ENCODE peak calls at places on chromosomes 16 and 17, in ten cellular contexts. U is Calu3; W is CD8-positive, alpha-beta T cell; K is cardiac fibroblast; G is GM20000; C is body of pancreas; E is neural crest cell; Z is AG09319; H is GM23338; O is fibroblast of mammary gland. F is an unnamed sample.
A peak's percentile ranks its signal among the peaks of the same experiment; 100 is the strongest.

GRCh38 chr16:53921042-53921441 is 217.1 kb downstream of the FTO start:
- DNase-seq in C (no peak), K (no peak), U (no peak), G (no peak), H (no peak), E (peak; percentile 17), Z (no peak), W (no peak), O (no peak), F (no peak)

GRCh38 chr17:39704821-39705551 is 5.1 kb downstream of the ERBB2 start:
- DNase-seq in K (peak; percentile 31), G (no peak), U (peak; percentile 99), E (no peak), Z (peak; percentile 11), O (peak; percentile 17), C (peak; percentile 43), H (peak; percentile 41), W (no peak), F (peak; percentile 77)

GRCh38 chr17:10089221-10089799 is 109.1 kb downstream of the GAS7 start:
- DNase-seq in K (peak; percentile 29), W (no peak), Z (no peak), E (no peak), C (no peak), G (no peak), H (no peak), U (no peak), O (no peak), F (no peak)

GRCh38 chr17:79970576-79971068 is 65.0 kb downstream of the TBC1D16 start:
- DNase-seq in K (peak; percentile 42), C (peak; percentile 65), Z (no peak), W (no peak), U (no peak), E (peak; percentile 43), G (peak; percentile 46), H (peak; percentile 93), O (peak; percentile 33), F (no peak)

GRCh38 chr17:53950207-53950857 is 127.6 kb downstream of the KIF2B start:
- DNase-seq in W (no peak), O (no peak), C (no peak), K (no peak), Z (no peak), E (no peak), U (peak; percentile 4), H (peak; percentile 82), G (no peak), F (no peak)

GRCh38 chr17:49003557-49004511 is 6.6 kb downstream of the IGF2BP1 start:
- DNase-seq in E (no peak), C (no peak), K (peak; percentile 57), G (peak; percentile 40), W (no peak), U (peak; percentile 37), Z (no peak), O (no peak), H (peak; percentile 75), F (peak; percentile 84)

GRCh38 chr17:3600529-3601205 is 8.5 kb downstream of the TRPV1 start:
- DNase-seq in C (no peak), U (no peak), Z (no peak), K (no peak), E (no peak), G (no peak), O (no peak), H (no peak), W (no peak), F (no peak)

GRCh38 chr16:25256821-25257503 is 683 bp downstream of the ZKSCAN2 start:
- DNase-seq in W (no peak), U (peak; percentile 39), Z (no peak), G (peak; percentile 26), H (peak; percentile 53), C (peak; percentile 13), K (no peak), O (no peak), E (peak; percentile 19), F (no peak)

GRCh38 chr17:75124041-75124818 is 7.3 kb downstream of the NT5C start:
- DNase-seq in E (no peak), H (no peak), W (no peak), Z (no peak), G (no peak), C (peak; percentile 45), U (peak; percentile 96), O (peak; percentile 52), K (peak; percentile 82), F (no peak)

GRCh38 chr17:57419940-57420522 is 163.7 kb downstream of the MSI2 start:
- DNase-seq in G (no peak), H (peak; percentile 43), O (no peak), Z (no peak), W (no peak), K (no peak), C (no peak), E (no peak), U (no peak), F (no peak)

GRCh38 chr17:79786930-79787643 is 9.1 kb downstream of the CBX2 start:
- DNase-seq in U (no peak), E (no peak), G (no peak), Z (no peak), W (no peak), H (no peak), K (no peak), C (peak; percentile 48), O (no peak), F (no peak)

GRCh38 chr16:50245417-50246298 is 20.7 kb upstream of the ADCY7 start:
- DNase-seq in H (peak; percentile 48), E (no peak), Z (no peak), G (peak; percentile 97), O (peak; percentile 89), C (peak; percentile 66), U (peak; percentile 82), K (peak; percentile 53), W (no peak), F (peak; percentile 76)
- TF ChIP-seq CTCF in H (no peak), E (no peak), Z (no peak), G (peak; percentile 66), O (no peak), C (no peak), U (peak; percentile 45), K (no peak), W (no peak), F (peak; percentile 43)

GRCh38 chr16:29820271-29820701 is at the start of gene MVP:
- DNase-seq in Z (no peak), O (peak; percentile 77), G (peak; percentile 66), E (no peak), H (no peak), K (peak; percentile 75), C (peak; percentile 86), W (no peak), U (peak; percentile 69), F (no peak)

GRCh38 chr16:29820730-29821662 is 734 bp downstream of the MVP start:
- DNase-seq in H (no peak), C (peak; percentile 79), E (no peak), U (peak; percentile 81), W (no peak), G (peak; percentile 70), O (no peak), K (no peak), Z (no peak), F (no peak)

GRCh38 chr16:29821663-29822115 is 1.4 kb downstream of the MVP start:
- DNase-seq in O (peak; percentile 87), E (no peak), G (no peak), C (no peak), W (no peak), K (peak; percentile 79), H (no peak), U (peak; percentile 61), Z (no peak), F (no peak)

GRCh38 chr16:29818082-29818481 is 2.1 kb downstream of the PAGR1 start:
- DNase-seq in O (no peak), G (no peak), H (no peak), W (no peak), C (no peak), U (no peak), Z (no peak), K (no peak), E (no peak), F (no peak)

GRCh38 chr16:29819506-29819905 is 756 bp upstream of the MVP start:
- DNase-seq in K (no peak), E (no peak), C (no peak), Z (no peak), O (no peak), U (no peak), G (no peak), W (no peak), H (no peak), F (no peak)
- TF ChIP-seq CTCF in K (no peak), E (no peak), C (no peak), Z (no peak), O (peak; percentile 24), U (no peak), G (no peak), W (no peak), H (peak; percentile 26), F (no peak)

DNA sequence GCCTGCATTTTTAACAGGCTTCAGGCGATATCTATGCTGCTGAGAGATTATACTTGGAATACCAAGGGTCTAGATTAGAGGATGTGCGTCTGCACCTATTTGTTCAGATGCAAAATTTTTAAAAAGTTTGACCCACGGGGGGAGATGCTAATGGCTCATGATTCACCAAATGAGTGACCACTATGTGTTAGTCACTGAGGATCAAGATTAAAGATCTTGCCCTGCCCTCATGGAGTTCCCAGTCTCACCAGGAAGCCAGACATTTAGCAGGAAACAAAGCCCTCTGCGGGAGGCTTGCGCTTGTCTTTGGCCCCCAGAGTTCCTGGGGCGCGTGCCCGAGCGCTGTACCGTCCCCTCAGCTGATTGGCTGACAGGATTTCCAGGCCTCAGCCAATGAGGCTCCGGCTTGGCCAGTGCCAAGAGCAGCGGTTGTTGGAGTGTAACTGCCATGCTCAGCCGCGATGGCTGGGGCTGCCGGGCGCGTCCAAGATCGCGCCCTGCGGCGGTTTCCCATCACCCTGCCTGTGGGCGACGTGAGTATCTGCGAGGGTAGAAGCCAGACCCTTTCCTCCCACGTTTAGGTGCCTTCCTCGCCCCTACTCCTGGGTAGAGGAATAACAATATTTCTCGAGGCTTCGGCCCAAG is 4.5 kb upstream of the DDX19B start:
- DNase-seq in H (peak; percentile 35), W (no peak), C (no peak), Z (no peak), G (no peak), O (no peak), E (no peak), K (no peak), U (no peak), F (no peak)
- TF ChIP-seq CTCF in H (no peak), W (no peak), C (no peak), Z (no peak), G (no peak), O (no peak), E (no peak), K (no peak), U (no peak), F (no peak)

GRCh38 chr16:19410435-19411153 is 7.1 kb upstream of the TMC5 start:
- DNase-seq in H (peak; percentile 88), O (no peak), C (peak; percentile 32), Z (no peak), W (no peak), U (peak; percentile 85), E (peak; percentile 45), K (no peak), G (peak; percentile 53), F (no peak)
- TF ChIP-seq CTCF in H (peak; percentile 15), O (no peak), C (peak; percentile 34), Z (no peak), W (no peak), U (no peak), E (peak; percentile 50), K (no peak), G (peak; percentile 10), F (no peak)

GRCh38 chr17:44176671-44177501 is 6.4 kb downstream of the ASB16 start:
- DNase-seq in O (no peak), G (no peak), C (no peak), Z (no peak), U (no peak), W (no peak), K (no peak), H (no peak), E (no peak), F (no peak)
- TF ChIP-seq CTCF in O (no peak), G (no peak), C (no peak), Z (no peak), U (no peak), W (no peak), K (no peak), H (no peak), E (no peak), F (no peak)

GRCh38 chr16:29784901-29785500 is 5.5 kb upstream of the KIF22 start:
- DNase-seq in C (peak; percentile 77), G (peak; percentile 74), W (peak; percentile 61), U (peak; percentile 72), O (peak; percentile 61), H (peak; percentile 97), E (peak; percentile 73), Z (no peak), K (peak; percentile 74), F (no peak)
- TF ChIP-seq CTCF in C (peak; percentile 64), G (peak; percentile 72), W (peak; percentile 76), U (peak; percentile 76), O (peak; percentile 64), H (peak; percentile 74), E (peak; percentile 74), Z (peak; percentile 86), K (peak; percentile 88), F (peak; percentile 72)

F was measured in osteocyte.